ENCODE peak calls at places on chromosomes 5 and 9, in five cellular contexts. One of them, this sample, is unnamed.

GRCh38 chr9:138100711-138101349 is 223.2 kb downstream of the CACNA1B start:
- DNase-seq in body of pancreas: no peak
- DNase-seq in fibroblast of pulmonary artery: no peak
- DNase-seq in AG09309: no peak
- DNase-seq in brain microvascular endothelial cell: no peak
- DNase-seq in this sample: peak; percentile 67

GRCh38 chr5:143541943-143542797 is 138.7 kb upstream of the NR3C1 start:
- DNase-seq in fibroblast of pulmonary artery: no peak
- DNase-seq in body of pancreas: no peak
- DNase-seq in brain microvascular endothelial cell: peak; percentile 20
- DNase-seq in AG09309: no peak
- DNase-seq in this sample: no peak

GRCh38 chr9:131676431-131676972 is 63.4 kb downstream of the RAPGEF1 start:
- DNase-seq in fibroblast of pulmonary artery: no peak
- DNase-seq in brain microvascular endothelial cell: no peak
- DNase-seq in body of pancreas: no peak
- DNase-seq in AG09309: no peak
- DNase-seq in this sample: peak; percentile 64

GRCh38 chr5:53557386-53557785 is 3.1 kb upstream of the NDUFS4 start:
- DNase-seq in brain microvascular endothelial cell: peak; percentile 64
- DNase-seq in fibroblast of pulmonary artery: peak; percentile 45
- DNase-seq in body of pancreas: no peak
- DNase-seq in AG09309: no peak
- DNase-seq in this sample: no peak

GRCh38 chr9:33189331-33189731 is 22.2 kb upstream of the B4GALT1 start:
- DNase-seq in brain microvascular endothelial cell: no peak
- DNase-seq in body of pancreas: no peak
- DNase-seq in fibroblast of pulmonary artery: no peak
- DNase-seq in AG09309: no peak
- DNase-seq in this sample: no peak

GRCh38 chr5:469752-470483 is 26.9 kb downstream of the EXOC3 start:
- DNase-seq in AG09309: no peak
- DNase-seq in brain microvascular endothelial cell: no peak
- DNase-seq in body of pancreas: no peak
- DNase-seq in fibroblast of pulmonary artery: no peak
- DNase-seq in this sample: peak; percentile 39

GRCh38 chr9:100222674-100223073 is 123.6 kb downstream of the INVS start:
- DNase-seq in fibroblast of pulmonary artery: peak; percentile 62
- DNase-seq in AG09309: peak; percentile 23
- DNase-seq in brain microvascular endothelial cell: no peak
- DNase-seq in body of pancreas: no peak
- DNase-seq in this sample: no peak

GRCh38 chr5:11191673-11192072 is 430.6 kb upstream of the DAP start:
- DNase-seq in AG09309: no peak
- DNase-seq in body of pancreas: no peak
- DNase-seq in fibroblast of pulmonary artery: no peak
- DNase-seq in brain microvascular endothelial cell: no peak
- DNase-seq in this sample: no peak

GRCh38 chr5:139178948-139179347 is 19.2 kb downstream of the SIL1 start:
- DNase-seq in body of pancreas: peak; percentile 86
- DNase-seq in brain microvascular endothelial cell: peak; percentile 32
- DNase-seq in fibroblast of pulmonary artery: peak; percentile 80
- DNase-seq in AG09309: no peak
- DNase-seq in this sample: peak; percentile 52

GRCh38 chr9:113579270-113580040 is 115.9 kb downstream of the RGS3 start:
- DNase-seq in brain microvascular endothelial cell: peak; percentile 33
- DNase-seq in fibroblast of pulmonary artery: no peak
- DNase-seq in body of pancreas: peak; percentile 73
- DNase-seq in AG09309: no peak
- DNase-seq in this sample: no peak

GRCh38 chr9:109476781-109477268 is 21.3 kb downstream of the PTPN3 start:
- DNase-seq in brain microvascular endothelial cell: no peak
- DNase-seq in fibroblast of pulmonary artery: no peak
- DNase-seq in body of pancreas: no peak
- DNase-seq in AG09309: no peak
- DNase-seq in this sample: no peak

GRCh38 chr9:22529426-22530199 is 83.0 kb downstream of the DMRTA1 start:
- DNase-seq in AG09309: no peak
- DNase-seq in fibroblast of pulmonary artery: no peak
- DNase-seq in brain microvascular endothelial cell: no peak
- DNase-seq in body of pancreas: no peak
- DNase-seq in this sample: no peak

DNA sequence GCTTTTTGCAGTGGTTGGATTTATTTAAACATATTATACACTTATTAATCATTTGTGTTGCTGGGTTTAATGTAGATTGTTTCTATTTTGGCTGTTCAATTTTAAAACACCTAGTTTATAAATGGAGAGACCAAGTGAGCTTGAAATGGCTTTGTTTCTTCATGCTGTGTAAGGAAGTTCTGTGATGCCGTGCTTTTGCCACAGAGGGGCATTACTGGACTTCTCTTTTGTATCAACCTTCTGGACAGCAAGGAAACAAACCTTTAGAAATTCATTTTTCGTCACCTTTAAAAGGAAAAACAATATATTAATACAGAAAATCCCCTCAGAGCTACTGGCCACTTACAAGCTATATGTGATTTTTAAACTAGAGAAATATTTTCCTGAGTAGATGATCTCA is 81.9 kb downstream of the DMRTA1 start:
- DNase-seq in fibroblast of pulmonary artery: peak; percentile 0
- DNase-seq in brain microvascular endothelial cell: no peak
- DNase-seq in body of pancreas: no peak
- DNase-seq in AG09309: no peak
- DNase-seq in this sample: no peak
- TF ChIP-seq CTCF in fibroblast of pulmonary artery: no peak
- TF ChIP-seq CTCF in brain microvascular endothelial cell: peak; percentile 49
- TF ChIP-seq CTCF in body of pancreas: no peak
- TF ChIP-seq CTCF in AG09309: no peak
- TF ChIP-seq CTCF in this sample: peak; percentile 75

DNA sequence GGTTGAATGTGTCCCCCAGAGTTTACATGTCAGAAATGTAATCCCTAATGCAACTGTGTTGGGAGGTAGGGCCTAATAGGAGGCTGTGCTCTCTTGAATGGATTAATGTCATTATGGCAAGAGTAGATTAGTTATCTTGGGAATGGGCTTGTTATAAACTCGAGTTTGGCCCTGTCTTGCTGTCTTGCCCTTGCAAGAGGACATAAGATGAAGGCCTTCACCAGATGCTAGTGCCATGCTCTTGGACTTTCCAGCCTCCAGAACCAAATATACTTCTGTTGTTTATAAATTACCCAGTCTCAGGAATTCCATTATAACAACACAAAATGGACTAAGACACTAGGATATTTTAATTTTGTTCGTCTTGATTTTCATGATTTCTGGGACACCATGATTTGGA is 5.4 kb downstream of the PIK3R1 start:
- DNase-seq in body of pancreas: no peak
- DNase-seq in brain microvascular endothelial cell: no peak
- DNase-seq in fibroblast of pulmonary artery: no peak
- DNase-seq in AG09309: no peak
- DNase-seq in this sample: no peak
- H3K4me3 ChIP-seq in body of pancreas: no peak overlapping the region
- H3K4me3 ChIP-seq in brain microvascular endothelial cell: no peak overlapping the region
- H3K4me3 ChIP-seq in fibroblast of pulmonary artery: no peak overlapping the region
- H3K4me3 ChIP-seq in AG09309: no peak overlapping the region
- H3K4me3 ChIP-seq in this sample: peak overlapping the region; percentile 12

DNA sequence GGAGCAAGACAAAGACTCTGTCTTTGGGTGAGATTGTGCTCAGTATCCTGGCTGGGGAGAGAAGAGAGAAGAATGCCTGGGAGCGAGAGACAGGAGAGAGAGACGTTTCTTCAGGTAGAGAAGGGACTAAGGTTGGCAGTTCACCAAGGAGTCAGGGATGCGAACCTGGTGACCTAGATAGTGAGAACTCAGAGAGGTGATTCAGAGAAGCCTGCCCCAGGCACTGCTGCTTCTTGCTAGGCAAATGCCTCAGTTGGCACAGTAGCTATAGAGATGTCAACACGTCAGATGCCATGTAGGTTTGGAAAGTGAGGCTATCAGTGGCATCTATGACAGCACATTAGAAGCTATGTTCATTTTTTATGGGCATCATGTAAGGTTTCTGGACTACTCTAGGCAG is 231.6 kb upstream of the VLDLR start:
- DNase-seq in brain microvascular endothelial cell: no peak
- DNase-seq in body of pancreas: no peak
- DNase-seq in AG09309: no peak
- DNase-seq in fibroblast of pulmonary artery: no peak
- DNase-seq in this sample: no peak
- TF ChIP-seq CTCF in brain microvascular endothelial cell: no peak
- TF ChIP-seq CTCF in body of pancreas: no peak
- TF ChIP-seq CTCF in AG09309: no peak
- TF ChIP-seq CTCF in fibroblast of pulmonary artery: no peak
- TF ChIP-seq CTCF in this sample: no peak

GRCh38 chr9:84955971-84956370 is 286.4 kb downstream of the NTRK2 start:
- DNase-seq in brain microvascular endothelial cell: peak; percentile 24
- DNase-seq in AG09309: no peak
- DNase-seq in fibroblast of pulmonary artery: no peak
- DNase-seq in body of pancreas: no peak
- DNase-seq in this sample: no peak
- H3K4me3 ChIP-seq in brain microvascular endothelial cell: no peak overlapping the region
- H3K4me3 ChIP-seq in AG09309: no peak overlapping the region
- H3K4me3 ChIP-seq in fibroblast of pulmonary artery: no peak overlapping the region
- H3K4me3 ChIP-seq in body of pancreas: no peak overlapping the region
- H3K4me3 ChIP-seq in this sample: no peak overlapping the region

This sample was measured in endodermal cell.